ENCODE peak calls at places on chromosomes 3 and 15, in seven cellular contexts. One of them, this sample, is unnamed.

GRCh38 chr15:90351479-90352108 is 490 bp upstream of the ZNF774 start:
- DNase-seq in H1: no peak
- DNase-seq in SK-N-SH: no peak
- DNase-seq in GM12878: no peak
- DNase-seq in K562: no peak
- DNase-seq in HepG2: no peak
- DNase-seq in HCT116: no peak
- DNase-seq in this sample: no peak

GRCh38 chr15:78644979-78645378 is 4.0 kb upstream of the CHRNB4 start:
- DNase-seq in GM12878: no peak
- DNase-seq in SK-N-SH: no peak
- DNase-seq in HepG2: no peak
- DNase-seq in H1: no peak
- DNase-seq in HCT116: no peak
- DNase-seq in K562: no peak
- DNase-seq in this sample: no peak

GRCh38 chr15:73724211-73724610 is 28.9 kb downstream of the INSYN1 start:
- DNase-seq in K562: no peak
- DNase-seq in H1: no peak
- DNase-seq in HepG2: no peak
- DNase-seq in GM12878: no peak
- DNase-seq in SK-N-SH: no peak
- DNase-seq in HCT116: no peak
- DNase-seq in this sample: no peak

GRCh38 chr15:64842986-64843561 is 1.4 kb downstream of the PLEKHO2 start:
- DNase-seq in HepG2: no peak
- DNase-seq in HCT116: no peak
- DNase-seq in K562: peak
- DNase-seq in SK-N-SH: peak
- DNase-seq in GM12878: no peak
- DNase-seq in H1: no peak
- DNase-seq in this sample: no peak

GRCh38 chr3:155018621-155019330 is 61.3 kb upstream of the MME start:
- DNase-seq in SK-N-SH: no peak
- DNase-seq in H1: no peak
- DNase-seq in GM12878: no peak
- DNase-seq in HCT116: no peak
- DNase-seq in HepG2: no peak
- DNase-seq in K562: peak
- DNase-seq in this sample: no peak

GRCh38 chr3:58349792-58350626 is 17.3 kb downstream of the PXK start:
- DNase-seq in HepG2: no peak
- DNase-seq in H1: no peak
- DNase-seq in SK-N-SH: no peak
- DNase-seq in GM12878: peak
- DNase-seq in HCT116: no peak
- DNase-seq in K562: no peak
- DNase-seq in this sample: peak

GRCh38 chr3:139288266-139288821 is 55.5 kb upstream of the MRPS22 start:
- DNase-seq in HepG2: no peak
- DNase-seq in H1: no peak
- DNase-seq in K562: peak
- DNase-seq in HCT116: no peak
- DNase-seq in SK-N-SH: peak
- DNase-seq in GM12878: no peak
- DNase-seq in this sample: no peak

GRCh38 chr15:82892541-82892940 is 60.0 kb downstream of the HOMER2 start:
- DNase-seq in GM12878: no peak
- DNase-seq in K562: peak
- DNase-seq in HepG2: no peak
- DNase-seq in HCT116: no peak
- DNase-seq in SK-N-SH: no peak
- DNase-seq in H1: no peak
- DNase-seq in this sample: no peak

GRCh38 chr3:152056481-152056880 is 183.0 kb downstream of the SUCNR1 start:
- DNase-seq in HepG2: no peak
- DNase-seq in GM12878: no peak
- DNase-seq in SK-N-SH: no peak
- DNase-seq in H1: no peak
- DNase-seq in HCT116: no peak
- DNase-seq in K562: no peak
- DNase-seq in this sample: no peak

GRCh38 chr15:69395460-69395859 is 18.7 kb upstream of the KIF23 start:
- DNase-seq in K562: no peak
- DNase-seq in SK-N-SH: no peak
- DNase-seq in HepG2: no peak
- DNase-seq in H1: no peak
- DNase-seq in HCT116: no peak
- DNase-seq in GM12878: no peak
- DNase-seq in this sample: no peak

GRCh38 chr3:158539414-158540014 is 31.5 kb upstream of the MLF1 start:
- DNase-seq in H1: no peak
- DNase-seq in GM12878: no peak
- DNase-seq in SK-N-SH: peak
- DNase-seq in HCT116: peak
- DNase-seq in K562: peak
- DNase-seq in HepG2: peak
- DNase-seq in this sample: peak

GRCh38 chr3:113844622-113845222 is 6.1 kb downstream of the GRAMD1C start:
- DNase-seq in GM12878: no peak
- DNase-seq in H1: no peak
- DNase-seq in HepG2: peak
- DNase-seq in HCT116: no peak
- DNase-seq in SK-N-SH: peak
- DNase-seq in K562: peak
- DNase-seq in this sample: peak

GRCh38 chr15:75696854-75697259 is 15.8 kb downstream of the CSPG4 start:
- DNase-seq in HCT116: no peak
- DNase-seq in K562: no peak
- DNase-seq in GM12878: no peak
- DNase-seq in HepG2: no peak
- DNase-seq in H1: no peak
- DNase-seq in SK-N-SH: peak
- DNase-seq in this sample: no peak

GRCh38 chr3:105118905-105119304 is 247.8 kb upstream of the ALCAM start:
- DNase-seq in HCT116: no peak
- DNase-seq in SK-N-SH: no peak
- DNase-seq in HepG2: no peak
- DNase-seq in H1: no peak
- DNase-seq in K562: no peak
- DNase-seq in GM12878: no peak
- DNase-seq in this sample: no peak

GRCh38 chr3:18099611-18100010 is 325.5 kb downstream of the SATB1 start:
- DNase-seq in SK-N-SH: no peak
- DNase-seq in HepG2: no peak
- DNase-seq in GM12878: no peak
- DNase-seq in HCT116: no peak
- DNase-seq in H1: no peak
- DNase-seq in K562: no peak
- DNase-seq in this sample: no peak

GRCh38 chr15:25092661-25093060 is 137.9 kb downstream of the SNRPN start:
- DNase-seq in GM12878: no peak
- DNase-seq in HCT116: no peak
- DNase-seq in HepG2: no peak
- DNase-seq in SK-N-SH: no peak
- DNase-seq in K562: no peak
- DNase-seq in H1: no peak
- DNase-seq in this sample: no peak

GRCh38 chr3:77931272-77932009 is 891.5 kb downstream of the ROBO2 start:
- DNase-seq in H1: no peak
- DNase-seq in SK-N-SH: peak
- DNase-seq in HepG2: peak
- DNase-seq in GM12878: no peak
- DNase-seq in K562: no peak
- DNase-seq in HCT116: no peak
- DNase-seq in this sample: peak

GRCh38 chr3:182608876-182609275 is 184.4 kb upstream of the ATP11B start:
- DNase-seq in HepG2: no peak
- DNase-seq in HCT116: no peak
- DNase-seq in K562: no peak
- DNase-seq in GM12878: no peak
- DNase-seq in SK-N-SH: peak
- DNase-seq in H1: no peak
- DNase-seq in this sample: no peak

GRCh38 chr15:38514601-38515000 is 50.0 kb downstream of the RASGRP1 start:
- DNase-seq in K562: no peak
- DNase-seq in SK-N-SH: peak
- DNase-seq in HCT116: no peak
- DNase-seq in HepG2: no peak
- DNase-seq in GM12878: peak
- DNase-seq in H1: no peak
- DNase-seq in this sample: no peak

GRCh38 chr3:52934626-52935530 is 37.5 kb upstream of the STIMATE start:
- DNase-seq in HepG2: peak
- DNase-seq in HCT116: peak
- DNase-seq in H1: peak
- DNase-seq in GM12878: peak
- DNase-seq in SK-N-SH: peak
- DNase-seq in K562: peak
- DNase-seq in this sample: peak

GRCh38 chr15:60830479-60830878 is 351.5 kb upstream of the ICE2 start:
- DNase-seq in SK-N-SH: no peak
- DNase-seq in HCT116: no peak
- DNase-seq in HepG2: no peak
- DNase-seq in H1: no peak
- DNase-seq in GM12878: no peak
- DNase-seq in K562: no peak
- DNase-seq in this sample: no peak

GRCh38 chr15:41501191-41501917 is 7.7 kb downstream of the ITPKA start:
- DNase-seq in H1: no peak
- DNase-seq in HCT116: no peak
- DNase-seq in K562: no peak
- DNase-seq in HepG2: no peak
- DNase-seq in SK-N-SH: peak
- DNase-seq in GM12878: no peak
- DNase-seq in this sample: no peak

GRCh38 chr3:99960941-99961340 is 143.3 kb downstream of the CMSS1 start:
- DNase-seq in HCT116: no peak
- DNase-seq in GM12878: no peak
- DNase-seq in H1: no peak
- DNase-seq in K562: no peak
- DNase-seq in SK-N-SH: no peak
- DNase-seq in HepG2: no peak
- DNase-seq in this sample: no peak

GRCh38 chr3:129732200-129732876 is 125.9 kb upstream of the PLXND1 start:
- DNase-seq in HepG2: peak
- DNase-seq in SK-N-SH: no peak
- DNase-seq in K562: no peak
- DNase-seq in GM12878: no peak
- DNase-seq in HCT116: no peak
- DNase-seq in H1: no peak
- DNase-seq in this sample: no peak

GRCh38 chr3:185532881-185533280 is 19.5 kb downstream of the LIPH start:
- DNase-seq in SK-N-SH: no peak
- DNase-seq in H1: no peak
- DNase-seq in HepG2: no peak
- DNase-seq in HCT116: no peak
- DNase-seq in K562: no peak
- DNase-seq in GM12878: no peak
- DNase-seq in this sample: no peak

GRCh38 chr15:70505411-70505919 is 257.9 kb downstream of the UACA start:
- DNase-seq in HCT116: peak
- DNase-seq in H1: no peak
- DNase-seq in K562: no peak
- DNase-seq in GM12878: no peak
- DNase-seq in HepG2: peak
- DNase-seq in SK-N-SH: no peak
- DNase-seq in this sample: no peak
- TF ChIP-seq JUND in HCT116: peak
- TF ChIP-seq JUND in H1: no peak
- TF ChIP-seq JUND in K562: no peak
- TF ChIP-seq JUND in GM12878: no peak
- TF ChIP-seq JUND in HepG2: no peak
- TF ChIP-seq JUND in SK-N-SH: no peak
- TF ChIP-seq JUND in this sample: no peak

DNA sequence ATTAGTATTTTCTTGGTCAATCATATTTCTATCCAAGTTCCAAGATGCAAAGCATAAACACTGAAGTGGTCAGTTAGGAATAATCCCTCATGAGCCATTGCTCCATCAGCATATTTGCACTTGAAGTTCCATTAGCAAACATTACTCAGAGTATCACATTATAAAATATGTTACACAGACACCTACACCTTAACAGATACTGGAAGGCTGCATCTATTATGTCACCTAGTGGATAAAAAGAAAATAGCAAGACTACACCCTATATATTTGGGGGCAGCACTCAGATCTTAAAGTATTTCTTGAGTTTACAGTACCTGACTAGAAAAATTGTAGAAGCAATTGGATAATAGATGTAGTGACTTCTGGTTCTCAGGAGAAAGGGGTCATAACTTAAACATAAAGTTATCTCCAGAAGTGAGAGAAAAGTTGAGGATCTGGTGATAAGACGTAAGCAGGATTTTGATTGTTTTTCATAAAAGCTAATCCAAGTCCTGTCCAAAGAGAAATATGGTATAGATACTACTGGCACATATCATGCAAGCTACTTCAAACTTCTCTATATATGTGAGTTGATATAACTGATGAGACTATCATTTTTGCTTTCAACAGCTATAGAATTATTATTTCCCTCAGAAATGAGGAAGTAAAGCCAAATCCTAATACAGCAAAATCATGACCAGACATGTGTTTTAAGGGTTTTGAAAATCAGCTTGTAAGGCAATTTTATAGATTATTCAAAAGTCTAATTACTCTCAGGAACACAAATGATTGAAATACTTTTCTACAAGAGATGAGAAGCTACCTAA is 422.2 kb downstream of the GBE1 start:
- DNase-seq in H1: no peak
- DNase-seq in HepG2: peak
- DNase-seq in SK-N-SH: peak
- DNase-seq in K562: peak
- DNase-seq in HCT116: no peak
- DNase-seq in GM12878: no peak
- DNase-seq in this sample: peak
- TF ChIP-seq JUND in H1: no peak
- TF ChIP-seq JUND in HepG2: no peak
- TF ChIP-seq JUND in SK-N-SH: no peak
- TF ChIP-seq JUND in K562: no peak
- TF ChIP-seq JUND in HCT116: no peak
- TF ChIP-seq JUND in GM12878: no peak
- TF ChIP-seq JUND in this sample: no peak

DNA sequence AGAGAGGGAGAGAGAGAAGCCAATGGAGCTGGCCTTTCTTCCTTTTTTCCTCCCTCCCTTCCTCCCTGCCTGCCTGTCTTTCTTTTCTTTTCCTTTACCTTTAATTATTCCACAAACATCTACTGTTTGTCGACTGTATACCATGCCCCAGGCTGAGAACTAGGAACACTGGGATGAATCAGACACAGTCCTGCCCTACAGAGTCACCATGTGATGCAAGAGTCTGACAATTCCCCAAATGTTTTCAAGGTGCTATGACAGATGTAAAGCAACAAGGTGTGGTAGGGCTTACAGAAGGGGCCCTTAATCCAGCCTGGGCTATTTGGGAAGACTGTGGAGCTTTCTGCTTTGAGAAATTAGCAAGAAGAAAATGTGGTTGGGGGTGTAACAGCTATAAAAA is 4.0 kb upstream of the SPSB4 start:
- DNase-seq in GM12878: no peak
- DNase-seq in HCT116: peak
- DNase-seq in SK-N-SH: no peak
- DNase-seq in K562: no peak
- DNase-seq in H1: no peak
- DNase-seq in HepG2: no peak
- DNase-seq in this sample: no peak
- TF ChIP-seq JUND in GM12878: no peak
- TF ChIP-seq JUND in HCT116: peak
- TF ChIP-seq JUND in SK-N-SH: no peak
- TF ChIP-seq JUND in K562: no peak
- TF ChIP-seq JUND in H1: no peak
- TF ChIP-seq JUND in HepG2: no peak
- TF ChIP-seq JUND in this sample: no peak

GRCh38 chr3:48016336-48016973 is at the start of gene MAP4:
- DNase-seq in H1: no peak
- DNase-seq in K562: peak
- DNase-seq in HepG2: no peak
- DNase-seq in SK-N-SH: no peak
- DNase-seq in GM12878: no peak
- DNase-seq in HCT116: no peak
- DNase-seq in this sample: no peak
- TF ChIP-seq JUND in H1: no peak
- TF ChIP-seq JUND in K562: peak
- TF ChIP-seq JUND in HepG2: no peak
- TF ChIP-seq JUND in SK-N-SH: peak
- TF ChIP-seq JUND in GM12878: no peak
- TF ChIP-seq JUND in HCT116: no peak
- TF ChIP-seq JUND in this sample: no peak

This sample was measured in T47D.